ENCODE peak calls at places on chromosomes 6 and 20, in six cellular contexts. K is mesendoderm, D is cardiac muscle cell, Z is K562, R is heart right ventricle, U is A549. X is an unnamed sample.

GRCh38 chr6:56664007-56664406 is 21.3 kb upstream of the DST start:
- DNase-seq in K (no peak), D (no peak), Z (no peak), R (no peak), U (no peak), X (no peak)

GRCh38 chr6:42390228-42390934 is 61.3 kb downstream of the TRERF1 start:
- DNase-seq in K (no peak), D (no peak), Z (no peak), R (no peak), U (no peak), X (no peak)

GRCh38 chr20:57381596-57382503 is 9.3 kb upstream of the RBM38 start:
- DNase-seq in K (peak), D (peak), Z (peak), R (peak), U (peak), X (peak)

GRCh38 chr20:17971571-17972013 is 2.8 kb downstream of the MGME1 start:
- DNase-seq in K (peak), D (peak), Z (no peak), R (no peak), U (no peak), X (no peak)

GRCh38 chr6:53216301-53216700 is 67.7 kb upstream of the GCM1 start:
- DNase-seq in K (no peak), D (no peak), Z (no peak), R (no peak), U (no peak), X (no peak)

GRCh38 chr6:89909991-89910390 is 15.7 kb downstream of the GJA10 start:
- DNase-seq in K (no peak), D (no peak), Z (no peak), R (no peak), U (no peak), X (no peak)

GRCh38 chr20:50517817-50518154 is 7.6 kb downstream of the PTPN1 start:
- DNase-seq in K (no peak), D (peak), Z (no peak), R (no peak), U (no peak), X (no peak)

GRCh38 chr6:28336284-28337024 is 506 bp upstream of the ZSCAN31 start:
- DNase-seq in K (no peak), D (peak), Z (peak), R (peak), U (no peak), X (no peak)

GRCh38 chr6:38033442-38033982 is 214.0 kb downstream of the ZFAND3 start:
- DNase-seq in K (no peak), D (no peak), Z (no peak), R (no peak), U (no peak), X (no peak)

GRCh38 chr6:143236151-143236788 is 175.6 kb downstream of the AIG1 start:
- DNase-seq in K (peak), D (no peak), Z (no peak), R (no peak), U (peak), X (no peak)

GRCh38 chr6:125858427-125859320 is 67.9 kb downstream of the NCOA7 start:
- DNase-seq in K (peak), D (peak), Z (peak), R (peak), U (peak), X (peak)

GRCh38 chr6:99348823-99349619 is 453 bp downstream of the FAXC start:
- DNase-seq in K (peak), D (peak), Z (peak), R (no peak), U (no peak), X (no peak)

GRCh38 chr20:37349517-37350491 is 3.9 kb downstream of the SRC start:
- DNase-seq in K (no peak), D (peak), Z (no peak), R (no peak), U (peak), X (no peak)

GRCh38 chr6:34142599-34142998 is 3.3 kb downstream of the GRM4 start:
- DNase-seq in K (peak), D (peak), Z (peak), R (no peak), U (no peak), X (peak)

GRCh38 chr6:116556814-116557403 is 3.4 kb downstream of the CALHM4 start:
- DNase-seq in K (no peak), D (no peak), Z (no peak), R (no peak), U (no peak), X (no peak)

GRCh38 chr20:834151-834747 is 734 bp downstream of the FAM110A start:
- DNase-seq in K (no peak), D (no peak), Z (no peak), R (no peak), U (no peak), X (no peak)

GRCh38 chr20:6311841-6312655 is 189.2 kb upstream of the FERMT1 start:
- DNase-seq in K (no peak), D (no peak), Z (no peak), R (no peak), U (no peak), X (no peak)

GRCh38 chr6:156741287-156742073 is 35.7 kb upstream of the ARID1B start:
- DNase-seq in K (no peak), D (no peak), Z (no peak), R (no peak), U (no peak), X (no peak)

GRCh38 chr20:35899064-35899463 is 55.2 kb downstream of the SCAND1 start:
- DNase-seq in K (no peak), D (no peak), Z (no peak), R (no peak), U (no peak), X (no peak)

GRCh38 chr6:30155522-30156261 is 5.3 kb downstream of the TRIM10 start:
- DNase-seq in K (no peak), D (no peak), Z (no peak), R (no peak), U (no peak), X (no peak)

GRCh38 chr6:15330174-15330934 is 84.5 kb downstream of the JARID2 start:
- DNase-seq in K (no peak), D (no peak), Z (no peak), R (no peak), U (no peak), X (no peak)

GRCh38 chr6:45548657-45549515 is 171.2 kb upstream of the SUPT3H start:
- DNase-seq in K (no peak), D (no peak), Z (no peak), R (no peak), U (no peak), X (no peak)

GRCh38 chr20:45821942-45822341 is 5.2 kb downstream of the TNNC2 start:
- DNase-seq in K (no peak), D (no peak), Z (no peak), R (no peak), U (no peak), X (no peak)

GRCh38 chr6:30213999-30214982 is 1.1 kb upstream of the TRIM26 start:
- DNase-seq in K (peak), D (peak), Z (peak), R (peak), U (peak), X (peak)

GRCh38 chr20:61900376-61901293 is 165.0 kb downstream of the TAF4 start:
- DNase-seq in K (no peak), D (no peak), Z (no peak), R (no peak), U (no peak), X (no peak)

GRCh38 chr6:79810878-79811277 is 136.5 kb downstream of the ELOVL4 start:
- DNase-seq in K (no peak), D (no peak), Z (no peak), R (no peak), U (no peak), X (no peak)

GRCh38 chr20:36611625-36612024 is 6.0 kb downstream of the RAB5IF start:
- DNase-seq in K (no peak), D (no peak), Z (no peak), R (no peak), U (no peak), X (no peak)

GRCh38 chr6:52215787-52216186 is 28.5 kb downstream of the IL17F start:
- DNase-seq in K (no peak), D (no peak), Z (no peak), R (no peak), U (no peak), X (no peak)

GRCh38 chr6:112502348-112503130 is 155.4 kb downstream of the RFPL4B start:
- DNase-seq in K (peak), D (peak), Z (no peak), R (no peak), U (no peak), X (no peak)

GRCh38 chr20:49323622-49324238 is 45.9 kb upstream of the ZNFX1 start:
- DNase-seq in K (peak), D (peak), Z (peak), R (no peak), U (peak), X (no peak)

DNA sequence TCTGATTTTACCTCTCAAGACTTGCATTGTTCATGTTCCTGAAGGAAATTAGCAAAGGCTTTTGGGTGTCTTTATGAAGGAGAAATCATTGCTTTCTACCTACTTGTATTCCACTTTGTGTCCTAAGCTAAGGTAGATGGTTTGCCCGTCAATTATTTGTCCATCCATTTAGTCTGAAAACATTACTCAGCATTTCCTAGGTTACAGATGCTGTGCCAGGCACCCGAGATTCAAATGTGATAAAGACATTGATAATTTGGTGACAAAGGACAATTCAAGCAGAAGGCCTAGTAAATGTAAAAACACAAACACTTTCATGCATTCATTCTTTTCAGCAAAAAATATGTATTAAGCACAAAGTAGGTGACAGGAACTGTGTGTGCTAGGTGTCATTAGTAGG is 251.1 kb downstream of the FARS2 start:
- DNase-seq in K (no peak), D (no peak), Z (no peak), R (no peak), U (no peak), X (no peak)
- H3K27ac ChIP-seq in K (no peak), D (no peak), Z (no peak), R (no peak), U (no peak), X (no peak)

GRCh38 chr6:316753-317038 is 24.4 kb downstream of the DUSP22 start:
- DNase-seq in K (no peak), D (no peak), Z (no peak), R (no peak), U (no peak), X (no peak)
- H3K27ac ChIP-seq in K (no peak), D (no peak), Z (no peak), R (no peak), U (no peak), X (no peak)

GRCh38 chr6:163586888-163587287 is 172.4 kb downstream of the QKI start:
- DNase-seq in K (no peak), D (no peak), Z (no peak), R (no peak), U (no peak), X (no peak)
- H3K27ac ChIP-seq in K (no peak), D (no peak), Z (peak), R (no peak), U (peak), X (no peak)

GRCh38 chr6:110650755-110651154 is 164.5 kb downstream of the CDK19 start:
- DNase-seq in K (no peak), D (no peak), Z (no peak), R (no peak), U (no peak), X (no peak)
- H3K27ac ChIP-seq in K (no peak), D (peak), Z (no peak), R (no peak), U (no peak), X (no peak)

GRCh38 chr6:36063318-36063717 is 35.7 kb downstream of the MAPK14 start:
- DNase-seq in K (no peak), D (no peak), Z (no peak), R (no peak), U (no peak), X (no peak)
- H3K27ac ChIP-seq in K (no peak), D (no peak), Z (no peak), R (no peak), U (no peak), X (no peak)